ENCODE peak calls at places on chromosomes 5 and 9, in four cellular contexts. Z, J, E and Q are unnamed samples.

GRCh38 chr5:142109356-142110045 is 922 bp downstream of the NDFIP1 start:
- DNase-seq in Z (no peak), J (no peak), E (no peak), Q (no peak)

GRCh38 chr9:98611986-98612505 is 96.7 kb downstream of the GABBR2 start:
- DNase-seq in Z (no peak), J (no peak), E (no peak), Q (no peak)

GRCh38 chr5:124212949-124213348 is 533.5 kb downstream of the ZNF608 start:
- DNase-seq in Z (no peak), J (no peak), E (no peak), Q (no peak)

GRCh38 chr5:128538249-128539037 is 398 bp upstream of the FBN2 start:
- DNase-seq in Z (peak; percentile 49), J (no peak), E (no peak), Q (no peak)

GRCh38 chr9:134659688-134660131 is 18.1 kb downstream of the COL5A1 start:
- DNase-seq in Z (no peak), J (no peak), E (no peak), Q (no peak)

GRCh38 chr5:83720805-83721431 is at the start of gene HAPLN1:
- DNase-seq in Z (no peak), J (no peak), E (no peak), Q (no peak)

GRCh38 chr5:149153751-149154610 is 12.7 kb downstream of the ABLIM3 start:
- DNase-seq in Z (no peak), J (peak; percentile 44), E (no peak), Q (no peak)

GRCh38 chr9:20304001-20304400 is 318.3 kb downstream of the MLLT3 start:
- DNase-seq in Z (no peak), J (no peak), E (no peak), Q (no peak)

GRCh38 chr9:126698251-126698650 is 84.5 kb downstream of the LMX1B start:
- DNase-seq in Z (no peak), J (no peak), E (no peak), Q (no peak)

GRCh38 chr5:142432369-142432863 is 107.6 kb upstream of the SPRY4 start:
- DNase-seq in Z (no peak), J (no peak), E (no peak), Q (no peak)

GRCh38 chr5:144125163-144125726 is 45.2 kb downstream of the YIPF5 start:
- DNase-seq in Z (no peak), J (no peak), E (no peak), Q (no peak)

GRCh38 chr5:113574417-113574816 is 60.9 kb downstream of the YTHDC2 start:
- DNase-seq in Z (no peak), J (peak; percentile 30), E (no peak), Q (no peak)

GRCh38 chr9:121359358-121360294 is 10.4 kb downstream of the STOM start:
- DNase-seq in Z (no peak), J (no peak), E (no peak), Q (no peak)

GRCh38 chr5:58410441-58410840 is 49.4 kb downstream of the PLK2 start:
- DNase-seq in Z (no peak), J (no peak), E (no peak), Q (no peak)

GRCh38 chr5:149320791-149321330 is 24.4 kb upstream of the GRPEL2 start:
- DNase-seq in Z (no peak), J (peak; percentile 85), E (peak; percentile 63), Q (no peak)

GRCh38 chr5:3634061-3634460 is 38.4 kb downstream of the IRX1 start:
- DNase-seq in Z (no peak), J (no peak), E (no peak), Q (no peak)

GRCh38 chr9:4604678-4605095 is 57.4 kb upstream of the PLPP6 start:
- DNase-seq in Z (peak; percentile 43), J (peak; percentile 42), E (peak; percentile 72), Q (peak; percentile 50)

GRCh38 chr5:149500922-149501582 is 50.2 kb downstream of the CSNK1A1 start:
- DNase-seq in Z (no peak), J (no peak), E (no peak), Q (no peak)

GRCh38 chr9:135251996-135252760 is 164.7 kb downstream of the OLFM1 start:
- DNase-seq in Z (no peak), J (no peak), E (no peak), Q (no peak)

GRCh38 chr5:143314664-143315063 is 88.8 kb downstream of the NR3C1 start:
- DNase-seq in Z (no peak), J (no peak), E (no peak), Q (no peak)

GRCh38 chr9:123383512-123384170 is 27.6 kb downstream of the CRB2 start:
- DNase-seq in Z (no peak), J (no peak), E (no peak), Q (no peak)

GRCh38 chr5:173531863-173532262 is 84.6 kb downstream of the BOD1 start:
- DNase-seq in Z (no peak), J (no peak), E (no peak), Q (no peak)

GRCh38 chr9:81902601-81903000 is 25.6 kb upstream of the SPATA31D4 start:
- DNase-seq in Z (no peak), J (no peak), E (no peak), Q (no peak)

GRCh38 chr5:133967715-133968056 is 739 bp downstream of the C5orf15 start:
- DNase-seq in Z (no peak), J (no peak), E (no peak), Q (no peak)

GRCh38 chr9:129280236-129281231 is 102.5 kb upstream of the IER5L start:
- DNase-seq in Z (no peak), J (peak; percentile 6), E (no peak), Q (no peak)

GRCh38 chr9:129100383-129101169 is 10.0 kb downstream of the CRAT start:
- DNase-seq in Z (no peak), J (no peak), E (no peak), Q (no peak)

GRCh38 chr5:180112101-180112861 is 40.7 kb upstream of the RNF130 start:
- DNase-seq in Z (no peak), J (no peak), E (no peak), Q (no peak)

GRCh38 chr9:129835860-129836223 is 584 bp downstream of the USP20 start:
- DNase-seq in Z (no peak), J (no peak), E (no peak), Q (no peak)

GRCh38 chr9:90024823-90025222 is 420.0 kb downstream of the GADD45G start:
- DNase-seq in Z (no peak), J (no peak), E (no peak), Q (no peak)

GRCh38 chr5:76351577-76351976 is 51.5 kb upstream of the IQGAP2 start:
- DNase-seq in Z (no peak), J (no peak), E (no peak), Q (peak; percentile 87)

GRCh38 chr9:129860653-129861446 is 25.6 kb downstream of the USP20 start:
- DNase-seq in Z (no peak), J (no peak), E (no peak), Q (no peak)

GRCh38 chr5:172688735-172689572 is 47.9 kb downstream of the NEURL1B start:
- DNase-seq in Z (no peak), J (no peak), E (no peak), Q (no peak)

GRCh38 chr5:159877087-159877486 is 39.2 kb upstream of the ADRA1B start:
- DNase-seq in Z (no peak), J (no peak), E (no peak), Q (no peak)

GRCh38 chr9:107480386-107480789 is 9.2 kb downstream of the KLF4 start:
- DNase-seq in Z (no peak), J (peak; percentile 37), E (no peak), Q (no peak)

GRCh38 chr9:93297659-93298497 is 113.9 kb downstream of the WNK2 start:
- DNase-seq in Z (no peak), J (no peak), E (no peak), Q (no peak)

DNA sequence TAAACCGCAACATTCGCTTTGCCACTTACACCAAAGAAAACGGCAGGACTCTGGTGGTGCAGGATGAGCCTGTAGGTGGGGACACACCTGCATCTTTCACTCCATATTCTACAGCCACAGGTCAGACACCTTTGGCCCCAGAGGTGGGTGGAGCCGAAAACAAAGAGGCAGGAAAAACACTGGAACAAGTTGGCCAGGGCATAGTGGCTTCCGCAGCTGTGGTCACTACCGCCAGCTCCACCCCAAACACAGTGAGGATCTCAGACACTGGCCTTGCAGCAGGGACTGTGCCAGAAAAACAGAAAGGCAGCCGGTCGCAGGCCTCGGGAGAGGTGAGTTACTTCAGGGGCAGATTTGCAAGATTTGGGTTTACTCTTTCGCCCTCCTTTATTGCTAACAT is 33.8 kb downstream of the KDM3B start:
- DNase-seq in Z (no peak), J (no peak), E (no peak), Q (no peak)
- TF ChIP-seq EGR1 in Z (no peak), J (no peak), E (no peak), Q (no peak)

GRCh38 chr9:28120241-28121025 is 547.2 kb upstream of the C9orf72 start:
- DNase-seq in Z (no peak), J (no peak), E (no peak), Q (no peak)
- TF ChIP-seq EGR1 in Z (no peak), J (no peak), E (no peak), Q (no peak)

GRCh38 chr9:22415941-22416691 is 30.5 kb upstream of the DMRTA1 start:
- DNase-seq in Z (no peak), J (no peak), E (no peak), Q (no peak)

GRCh38 chr9:22416692-22417060 is 29.9 kb upstream of the DMRTA1 start:
- DNase-seq in Z (no peak), J (no peak), E (no peak), Q (no peak)

DNA sequence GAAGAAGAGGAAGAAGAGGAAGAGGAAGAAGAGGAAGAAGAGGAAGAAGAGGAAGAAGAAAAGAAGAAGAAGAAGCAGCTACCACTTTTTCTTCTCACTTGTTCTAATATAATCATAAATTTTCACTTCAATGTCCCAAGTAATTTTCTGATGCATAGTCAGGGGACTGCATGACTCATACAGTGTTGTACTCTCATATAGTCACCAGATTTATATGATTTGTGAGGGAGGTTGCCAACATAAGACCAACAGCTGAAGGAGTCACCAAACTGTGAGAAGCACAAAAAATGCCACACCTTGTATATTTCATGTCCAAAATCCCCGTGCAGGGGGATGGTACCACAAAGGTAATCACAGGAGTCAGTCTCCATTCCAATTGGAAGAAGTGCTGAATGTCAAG is 32.7 kb upstream of the DMRTA1 start:
- DNase-seq in Z (no peak), J (no peak), E (no peak), Q (no peak)
- TF ChIP-seq EGR1 in Z (no peak), J (no peak), E (no peak), Q (no peak)

GRCh38 chr5:132238901-132239500 is 11.3 kb upstream of the P4HA2 start:
- DNase-seq in Z (no peak), J (no peak), E (no peak), Q (no peak)

GRCh38 chr5:132239776-132240175 is 12.1 kb upstream of the P4HA2 start:
- DNase-seq in Z (no peak), J (no peak), E (no peak), Q (no peak)

GRCh38 chr5:132237141-132237540 is 9.5 kb upstream of the P4HA2 start:
- DNase-seq in Z (no peak), J (no peak), E (no peak), Q (no peak)

GRCh38 chr5:132237670-132238069 is 10.0 kb upstream of the P4HA2 start:
- DNase-seq in Z (no peak), J (no peak), E (no peak), Q (no peak)

DNA sequence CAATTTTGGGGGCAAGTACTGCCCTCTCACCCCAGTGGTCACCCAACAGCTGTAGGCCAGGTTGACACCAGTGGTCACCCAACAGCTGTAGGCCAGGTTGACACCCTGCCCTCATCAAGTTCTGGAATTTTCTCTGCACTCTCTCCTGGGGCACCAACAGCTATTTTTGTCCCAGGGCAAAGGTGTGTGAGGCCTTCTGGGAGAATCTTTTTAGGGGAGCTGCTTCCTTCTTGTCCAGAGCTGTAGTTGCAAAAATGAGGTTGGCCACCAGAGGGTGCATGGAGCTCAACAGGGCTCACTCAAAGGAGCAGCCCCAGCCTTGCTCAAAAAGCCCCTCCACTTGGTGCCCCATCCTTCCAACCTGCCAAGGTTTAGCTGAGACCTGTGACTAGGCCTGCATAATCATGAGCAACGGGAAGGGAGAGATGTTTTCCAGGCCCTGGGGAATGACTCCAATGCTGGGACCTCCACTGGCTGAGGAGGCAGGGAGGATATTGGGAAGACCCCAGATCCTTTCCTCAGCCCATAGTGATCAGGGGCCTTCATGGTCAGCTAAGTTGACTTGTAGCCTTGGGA is 10.6 kb upstream of the P4HA2 start:
- DNase-seq in Z (no peak), J (peak; percentile 64), E (no peak), Q (peak; percentile 32)
- TF ChIP-seq EGR1 in Z (no peak), J (no peak), E (no peak), Q (no peak)